ENCODE peak calls at places on chromosomes 6 and 20, in eight cellular contexts. P is NCI-H1417; G is HFFc6; D is GM10248; U is ELR; T is KG1; Z is ovary; A is stimulated activated CD8-positive, alpha-beta memory T cell treated with anti-CD3 and anti-CD28 coated beads, Interleukin-2, amount 100 ng/mL, for 48 hours. E is an unnamed sample.

GRCh38 chr6:7566031-7566556 is 23.9 kb upstream of the SNRNP48 start:
- DNase-seq in D (no peak), U (no peak), P (no peak), T (no peak), G (no peak), Z (no peak), A (no peak), E (no peak)

GRCh38 chr6:121522265-121522664 is 86.8 kb downstream of the GJA1 start:
- DNase-seq in P (no peak), Z (no peak), D (no peak), G (peak; percentile 92), A (no peak), U (peak; percentile 95), T (no peak), E (no peak)

GRCh38 chr20:2873747-2874041 is 413 bp downstream of the PTPRA start:
- DNase-seq in A (peak; percentile 52), G (no peak), Z (peak; percentile 69), D (peak; percentile 73), T (no peak), P (no peak), U (peak; percentile 69), E (peak; percentile 60)

GRCh38 chr20:54320148-54320607 is 112.3 kb downstream of the PFDN4 start:
- DNase-seq in P (no peak), G (peak; percentile 28), Z (no peak), T (no peak), D (no peak), U (no peak), A (no peak), E (no peak)

GRCh38 chr20:43190332-43190953 is 737 bp upstream of the PTPRT start:
- DNase-seq in Z (no peak), D (no peak), U (no peak), T (no peak), P (no peak), G (no peak), A (no peak), E (no peak)

GRCh38 chr6:21653902-21654301 is 60.4 kb downstream of the SOX4 start:
- DNase-seq in P (no peak), G (no peak), D (no peak), A (no peak), Z (no peak), T (no peak), U (no peak), E (no peak)

GRCh38 chr6:141484726-141485125 is 648.0 kb upstream of the GJE1 start:
- DNase-seq in U (no peak), P (no peak), T (peak; percentile 15), D (peak; percentile 22), A (no peak), Z (no peak), G (no peak), E (peak; percentile 9)

GRCh38 chr6:13431861-13432465 is 55.4 kb downstream of the GFOD1 start:
- DNase-seq in Z (no peak), D (peak; percentile 43), A (no peak), P (no peak), G (peak; percentile 9), U (peak; percentile 56), T (no peak), E (no peak)

GRCh38 chr6:11172501-11173337 is 59.7 kb downstream of the NEDD9 start:
- DNase-seq in T (peak; percentile 79), D (peak; percentile 68), P (peak; percentile 46), A (peak; percentile 70), Z (peak; percentile 70), U (peak; percentile 55), G (no peak), E (no peak)

GRCh38 chr20:14406495-14406894 is 69.1 kb upstream of the FLRT3 start:
- DNase-seq in U (peak; percentile 56), T (no peak), Z (no peak), D (no peak), G (no peak), A (no peak), P (no peak), E (no peak)

GRCh38 chr20:47568019-47568418 is 66.3 kb downstream of the NCOA3 start:
- DNase-seq in G (peak; percentile 92), P (peak; percentile 65), T (no peak), D (no peak), Z (no peak), A (no peak), U (peak; percentile 43), E (no peak)

GRCh38 chr6:38391909-38392614 is 247.7 kb downstream of the BTBD9 start:
- DNase-seq in G (peak; percentile 38), D (no peak), Z (no peak), P (no peak), A (no peak), T (no peak), U (peak; percentile 15), E (no peak)

GRCh38 chr6:169238766-169239165 is 14.9 kb downstream of the THBS2 start:
- DNase-seq in D (no peak), T (no peak), P (no peak), A (no peak), G (no peak), Z (no peak), U (no peak), E (no peak)

GRCh38 chr6:11110921-11111768 is at the start of gene ERVFRD-1:
- DNase-seq in D (no peak), P (no peak), T (no peak), G (no peak), U (no peak), A (no peak), Z (no peak), E (no peak)

GRCh38 chr20:49850463-49851233 is 38.0 kb downstream of the SLC9A8 start:
- DNase-seq in T (no peak), U (no peak), P (no peak), A (no peak), D (no peak), G (peak; percentile 20), Z (no peak), E (no peak)

GRCh38 chr6:127365874-127366273 is 22.5 kb upstream of the ECHDC1 start:
- DNase-seq in Z (no peak), G (no peak), U (no peak), P (no peak), T (no peak), D (no peak), A (no peak), E (no peak)

GRCh38 chr20:24998631-24999445 is 6.3 kb upstream of the APMAP start:
- DNase-seq in Z (no peak), D (no peak), G (no peak), P (no peak), U (no peak), T (no peak), A (no peak), E (no peak)

GRCh38 chr20:39004508-39004907 is 42.4 kb downstream of the DHX35 start:
- DNase-seq in Z (no peak), U (no peak), T (no peak), A (no peak), G (no peak), P (peak; percentile 73), D (no peak), E (no peak)

GRCh38 chr6:46023216-46023915 is 7.7 kb upstream of the CLIC5 start:
- DNase-seq in P (no peak), T (no peak), D (no peak), G (no peak), Z (no peak), A (no peak), U (no peak), E (no peak)

GRCh38 chr20:51042657-51043247 is 19.8 kb upstream of the KCNG1 start:
- DNase-seq in U (peak; percentile 44), Z (no peak), G (no peak), P (no peak), A (no peak), D (no peak), T (no peak), E (no peak)

GRCh38 chr20:63658749-63659187 is 656 bp downstream of the RTEL1 start:
- DNase-seq in D (no peak), A (no peak), T (no peak), U (peak; percentile 56), G (peak; percentile 28), Z (no peak), P (no peak), E (peak; percentile 44)

GRCh38 chr6:124056884-124057283 is 253.2 kb downstream of the NKAIN2 start:
- DNase-seq in T (no peak), G (no peak), Z (no peak), D (no peak), A (no peak), P (peak; percentile 87), U (no peak), E (no peak)

GRCh38 chr6:126625019-126625418 is 285.1 kb downstream of the CENPW start:
- DNase-seq in D (no peak), U (peak; percentile 19), Z (no peak), A (no peak), T (no peak), P (no peak), G (peak; percentile 3), E (no peak)

GRCh38 chr6:16337280-16337975 is 99.0 kb downstream of the GMPR start:
- DNase-seq in D (no peak), G (peak; percentile 77), U (peak; percentile 87), P (no peak), T (no peak), A (no peak), Z (peak; percentile 98), E (no peak)

GRCh38 chr6:105452376-105452775 is 49.5 kb upstream of the PREP start:
- DNase-seq in P (no peak), G (no peak), T (no peak), A (no peak), U (no peak), Z (no peak), D (no peak), E (no peak)

GRCh38 chr6:63351995-63352586 is 32.3 kb upstream of the LGSN start:
- DNase-seq in P (no peak), Z (no peak), A (no peak), D (peak; percentile 29), T (peak; percentile 68), G (peak; percentile 68), U (peak; percentile 66), E (no peak)

GRCh38 chr20:33124261-33124660 is 43.7 kb upstream of the BPIFA2 start:
- DNase-seq in G (no peak), U (no peak), P (no peak), D (no peak), A (no peak), T (no peak), Z (no peak), E (no peak)

GRCh38 chr6:77678048-77678447 is 25.2 kb downstream of the MEI4 start:
- DNase-seq in A (no peak), Z (no peak), U (no peak), D (no peak), G (no peak), P (no peak), T (no peak), E (no peak)

GRCh38 chr6:33672808-33673207 is 38.7 kb downstream of the UQCC2 start:
- DNase-seq in D (peak; percentile 65), A (no peak), P (no peak), T (no peak), U (peak; percentile 99), G (peak; percentile 95), Z (peak; percentile 89), E (no peak)

GRCh38 chr6:56087421-56087820 is 160.0 kb downstream of the COL21A1 start:
- DNase-seq in Z (no peak), A (no peak), U (no peak), D (no peak), G (no peak), P (no peak), T (no peak), E (no peak)

GRCh38 chr20:43379239-43379917 is 78.3 kb upstream of the SRSF6 start:
- DNase-seq in P (no peak), Z (no peak), A (no peak), G (peak; percentile 94), U (peak; percentile 94), T (no peak), D (no peak), E (no peak)

GRCh38 chr6:35492664-35493284 is 4.1 kb downstream of the TEAD3 start:
- DNase-seq in D (no peak), Z (no peak), T (no peak), P (no peak), G (no peak), A (no peak), U (no peak), E (no peak)

GRCh38 chr20:50169329-50169823 is 15.9 kb upstream of the PEDS1 start:
- DNase-seq in U (peak; percentile 86), P (peak; percentile 77), T (peak; percentile 83), Z (peak; percentile 83), A (peak; percentile 75), G (peak; percentile 62), D (peak; percentile 68), E (no peak)

GRCh38 chr6:29559524-29560287 is at the start of gene UBD:
- DNase-seq in U (no peak), D (peak; percentile 28), Z (no peak), P (no peak), T (no peak), G (no peak), A (no peak), E (no peak)